ENCODE peak calls at places on chromosomes 13 and 19, in four cellular contexts. N, J, F and I are unnamed samples.

GRCh38 chr19:4638828-4639530 is at the start of gene TNFAIP8L1:
- DNase-seq in F (peak), J (peak), N (peak), I (peak)

GRCh38 chr19:16566161-16566560 is 6.1 kb downstream of the SLC35E1 start:
- DNase-seq in J (no peak), F (no peak), N (no peak), I (no peak)

GRCh38 chr13:75101997-75102720 is 379.8 kb downstream of the TBC1D4 start:
- DNase-seq in F (no peak), J (peak), N (peak), I (no peak)

GRCh38 chr19:778910-779653 is 18.2 kb upstream of the PTBP1 start:
- DNase-seq in N (peak), J (peak), F (peak), I (no peak)

GRCh38 chr19:13172335-13173128 is 22.3 kb downstream of the IER2 start:
- DNase-seq in N (peak), J (peak), F (peak), I (no peak)

GRCh38 chr19:543912-544608 is at the start of gene GZMM:
- DNase-seq in J (no peak), N (no peak), F (no peak), I (no peak)

GRCh38 chr19:1752009-1752756 is 1.1 kb upstream of the ONECUT3 start:
- DNase-seq in F (no peak), N (no peak), J (no peak), I (peak)

GRCh38 chr19:38713227-38713649 is 31.0 kb downstream of the CAPN12 start:
- DNase-seq in J (peak), F (no peak), N (no peak), I (no peak)

GRCh38 chr13:38191016-38191415 is 158.6 kb upstream of the UFM1 start:
- DNase-seq in F (no peak), J (no peak), N (no peak), I (no peak)

GRCh38 chr19:55461974-55462628 is 659 bp upstream of the ISOC2 start:
- DNase-seq in J (peak), N (peak), F (no peak), I (no peak)

GRCh38 chr13:74274946-74275345 is 140.7 kb upstream of the KLF12 start:
- DNase-seq in N (no peak), F (no peak), J (no peak), I (no peak)

GRCh38 chr19:11138659-11139526 is 16.7 kb downstream of the SPC24 start:
- DNase-seq in J (peak), N (peak), F (peak), I (no peak)

GRCh38 chr19:23804676-23805075 is 46.0 kb upstream of the ZNF681 start:
- DNase-seq in F (no peak), J (no peak), N (no peak), I (no peak)

GRCh38 chr19:17075860-17076538 is 422 bp downstream of the MYO9B start:
- DNase-seq in N (peak), J (peak), F (peak), I (peak)

GRCh38 chr19:10316229-10317044 is 622 bp upstream of the FDX2 start:
- DNase-seq in N (no peak), J (no peak), F (no peak), I (no peak)

GRCh38 chr19:30704716-30705115 is 332.5 kb downstream of the ZNF536 start:
- DNase-seq in N (no peak), F (no peak), J (no peak), I (no peak)

GRCh38 chr13:31116224-31116623 is 45.5 kb downstream of the HSPH1 start:
- DNase-seq in F (no peak), J (no peak), N (no peak), I (no peak)

GRCh38 chr19:41575998-41576397 is at the start of gene CEACAM21:
- DNase-seq in F (no peak), J (no peak), N (no peak), I (peak)

GRCh38 chr19:17052439-17052838 is 22.8 kb downstream of the HAUS8 start:
- DNase-seq in J (peak), N (peak), F (peak), I (peak)

GRCh38 chr19:4971424-4971793 is 2.5 kb downstream of the KDM4B start:
- DNase-seq in N (peak), J (no peak), F (no peak), I (peak)

GRCh38 chr13:28339419-28339818 is 155.5 kb downstream of the FLT1 start:
- DNase-seq in N (peak), J (peak), F (no peak), I (no peak)

GRCh38 chr19:50458396-50459066 is 17.8 kb upstream of the EMC10 start:
- DNase-seq in J (peak), N (no peak), F (no peak), I (no peak)

GRCh38 chr19:58575183-58576041 is 2.3 kb upstream of the MZF1 start:
- DNase-seq in J (peak), N (peak), F (no peak), I (peak)

GRCh38 chr19:49103331-49104085 is 10.7 kb upstream of the LIN7B start:
- DNase-seq in J (no peak), F (no peak), N (no peak), I (no peak)

GRCh38 chr13:79338343-79338742 is 67.7 kb downstream of the RBM26 start:
- DNase-seq in N (no peak), J (peak), F (no peak), I (no peak)

GRCh38 chr19:22623841-22624221 is 10.3 kb upstream of the ZNF492 start:
- DNase-seq in F (no peak), N (no peak), J (no peak), I (no peak)

GRCh38 chr19:45467456-45468158 is at the start of gene FOSB:
- DNase-seq in J (peak), F (peak), N (peak), I (peak)

GRCh38 chr19:48511321-48511731 is 309 bp downstream of the LMTK3 start:
- DNase-seq in F (no peak), J (no peak), N (no peak), I (no peak)